ENCODE peak calls at places on chromosome 13, in six cellular contexts. One of them, this sample, is unnamed.

GRCh38 chr13:102799544-102800144 is 725 bp downstream of the BIVM start:
- DNase-seq in HCT116: no peak
- DNase-seq in GM12878: no peak
- DNase-seq in endothelial cell of umbilical vein: no peak
- DNase-seq in H1: no peak
- DNase-seq in A549: peak; percentile 25
- DNase-seq in this sample: no peak

GRCh38 chr13:59906413-59907027 is 257.2 kb downstream of the DIAPH3 start:
- DNase-seq in HCT116: peak; percentile 4
- DNase-seq in GM12878: no peak
- DNase-seq in endothelial cell of umbilical vein: peak; percentile 47
- DNase-seq in A549: peak; percentile 9
- DNase-seq in H1: no peak
- DNase-seq in this sample: peak; percentile 33

GRCh38 chr13:37097008-37097579 is 8.4 kb downstream of the CSNK1A1L start:
- DNase-seq in endothelial cell of umbilical vein: no peak
- DNase-seq in A549: no peak
- DNase-seq in GM12878: no peak
- DNase-seq in HCT116: no peak
- DNase-seq in H1: no peak
- DNase-seq in this sample: no peak

GRCh38 chr13:35789335-35790166 is 313.1 kb upstream of the MAB21L1 start:
- DNase-seq in GM12878: no peak
- DNase-seq in A549: peak; percentile 34
- DNase-seq in H1: no peak
- DNase-seq in HCT116: peak; percentile 7
- DNase-seq in endothelial cell of umbilical vein: peak; percentile 48
- DNase-seq in this sample: peak; percentile 51

GRCh38 chr13:39527961-39528720 is 74.9 kb downstream of the LHFPL6 start:
- DNase-seq in HCT116: peak; percentile 18
- DNase-seq in endothelial cell of umbilical vein: peak; percentile 80
- DNase-seq in GM12878: no peak
- DNase-seq in H1: no peak
- DNase-seq in A549: peak; percentile 65
- DNase-seq in this sample: no peak

GRCh38 chr13:76622336-76623045 is 263.7 kb downstream of the KCTD12 start:
- DNase-seq in HCT116: no peak
- DNase-seq in H1: no peak
- DNase-seq in GM12878: no peak
- DNase-seq in endothelial cell of umbilical vein: peak; percentile 54
- DNase-seq in A549: no peak
- DNase-seq in this sample: no peak

GRCh38 chr13:41652735-41653361 is 195.5 kb downstream of the RGCC start:
- DNase-seq in H1: no peak
- DNase-seq in A549: peak; percentile 58
- DNase-seq in HCT116: peak; percentile 23
- DNase-seq in GM12878: no peak
- DNase-seq in endothelial cell of umbilical vein: peak; percentile 88
- DNase-seq in this sample: peak; percentile 65

GRCh38 chr13:95588721-95589120 is 36.2 kb downstream of the CLDN10 start:
- DNase-seq in A549: no peak
- DNase-seq in H1: no peak
- DNase-seq in HCT116: no peak
- DNase-seq in endothelial cell of umbilical vein: no peak
- DNase-seq in GM12878: no peak
- DNase-seq in this sample: peak; percentile 26

GRCh38 chr13:99086869-99087129 is 108.9 kb upstream of the DOCK9 start:
- DNase-seq in A549: no peak
- DNase-seq in endothelial cell of umbilical vein: peak; percentile 41
- DNase-seq in GM12878: no peak
- DNase-seq in H1: no peak
- DNase-seq in HCT116: no peak
- DNase-seq in this sample: no peak

GRCh38 chr13:75357576-75358295 is 124.2 kb downstream of the TBC1D4 start:
- DNase-seq in endothelial cell of umbilical vein: peak; percentile 78
- DNase-seq in HCT116: peak; percentile 72
- DNase-seq in GM12878: no peak
- DNase-seq in A549: peak; percentile 69
- DNase-seq in H1: peak; percentile 53
- DNase-seq in this sample: peak; percentile 64

GRCh38 chr13:106630650-106631049 is 62.7 kb upstream of the ARGLU1 start:
- DNase-seq in H1: no peak
- DNase-seq in endothelial cell of umbilical vein: no peak
- DNase-seq in HCT116: no peak
- DNase-seq in A549: no peak
- DNase-seq in GM12878: no peak
- DNase-seq in this sample: peak; percentile 13

GRCh38 chr13:66265446-66265845 is 964.7 kb downstream of the PCDH9 start:
- DNase-seq in A549: no peak
- DNase-seq in GM12878: no peak
- DNase-seq in H1: no peak
- DNase-seq in HCT116: no peak
- DNase-seq in endothelial cell of umbilical vein: no peak
- DNase-seq in this sample: no peak

GRCh38 chr13:51998723-51999471 is 12.4 kb downstream of the ATP7B start:
- DNase-seq in H1: no peak
- DNase-seq in HCT116: no peak
- DNase-seq in A549: no peak
- DNase-seq in endothelial cell of umbilical vein: no peak
- DNase-seq in GM12878: no peak
- DNase-seq in this sample: no peak
- TF ChIP-seq POLR2A in H1: no peak
- TF ChIP-seq POLR2A in HCT116: no peak
- TF ChIP-seq POLR2A in A549: no peak
- TF ChIP-seq POLR2A in endothelial cell of umbilical vein: no peak
- TF ChIP-seq POLR2A in GM12878: no peak
- TF ChIP-seq POLR2A in this sample: no peak

GRCh38 chr13:21347753-21348318 is 111.3 kb downstream of the ZDHHC20 start:
- DNase-seq in A549: no peak
- DNase-seq in GM12878: no peak
- DNase-seq in H1: no peak
- DNase-seq in endothelial cell of umbilical vein: no peak
- DNase-seq in HCT116: no peak
- DNase-seq in this sample: peak; percentile 21

GRCh38 chr13:21342699-21343442 is 116.2 kb downstream of the ZDHHC20 start:
- DNase-seq in GM12878: no peak
- DNase-seq in A549: no peak
- DNase-seq in endothelial cell of umbilical vein: no peak
- DNase-seq in HCT116: no peak
- DNase-seq in H1: no peak
- DNase-seq in this sample: no peak

GRCh38 chr13:21341637-21342422 is 117.3 kb downstream of the ZDHHC20 start:
- DNase-seq in H1: no peak
- DNase-seq in HCT116: no peak
- DNase-seq in A549: no peak
- DNase-seq in GM12878: no peak
- DNase-seq in endothelial cell of umbilical vein: no peak
- DNase-seq in this sample: no peak

GRCh38 chr13:21343659-21344058 is 115.4 kb downstream of the ZDHHC20 start:
- DNase-seq in GM12878: no peak
- DNase-seq in HCT116: no peak
- DNase-seq in A549: no peak
- DNase-seq in H1: no peak
- DNase-seq in endothelial cell of umbilical vein: no peak
- DNase-seq in this sample: peak; percentile 11

DNA sequence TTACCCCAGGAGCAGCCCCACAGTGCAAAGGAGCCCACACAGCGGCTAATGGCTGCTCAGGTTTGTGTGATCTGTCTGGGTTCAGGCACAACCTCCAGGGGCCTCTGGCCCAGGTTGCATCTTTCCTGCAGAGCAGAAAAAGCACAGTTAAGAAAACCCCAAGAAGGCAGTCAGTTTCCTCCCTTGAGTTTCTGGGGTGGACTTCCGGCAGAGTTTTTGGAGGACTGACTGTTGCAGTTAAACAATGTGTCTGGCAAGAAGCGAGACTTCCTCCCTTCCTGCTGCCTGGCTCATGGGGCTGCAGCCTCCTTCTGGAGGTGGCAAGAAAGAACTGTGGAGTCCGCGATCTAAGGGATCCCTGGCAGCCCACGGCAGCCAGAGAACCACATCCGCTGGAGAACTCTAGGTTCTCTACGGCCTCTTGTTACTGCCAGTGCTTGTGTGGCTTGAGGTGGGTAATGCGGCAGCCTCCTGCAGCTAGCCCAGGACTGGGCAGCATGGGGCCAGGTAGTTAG is 114.4 kb downstream of the ZDHHC20 start:
- DNase-seq in GM12878: no peak
- DNase-seq in HCT116: no peak
- DNase-seq in endothelial cell of umbilical vein: no peak
- DNase-seq in A549: no peak
- DNase-seq in H1: no peak
- DNase-seq in this sample: peak; percentile 72
- TF ChIP-seq MAX in GM12878: no peak
- TF ChIP-seq MAX in HCT116: no peak
- TF ChIP-seq MAX in endothelial cell of umbilical vein: no peak
- TF ChIP-seq MAX in A549: no peak
- TF ChIP-seq MAX in H1: no peak
- TF ChIP-seq MAX in this sample: no peak

DNA sequence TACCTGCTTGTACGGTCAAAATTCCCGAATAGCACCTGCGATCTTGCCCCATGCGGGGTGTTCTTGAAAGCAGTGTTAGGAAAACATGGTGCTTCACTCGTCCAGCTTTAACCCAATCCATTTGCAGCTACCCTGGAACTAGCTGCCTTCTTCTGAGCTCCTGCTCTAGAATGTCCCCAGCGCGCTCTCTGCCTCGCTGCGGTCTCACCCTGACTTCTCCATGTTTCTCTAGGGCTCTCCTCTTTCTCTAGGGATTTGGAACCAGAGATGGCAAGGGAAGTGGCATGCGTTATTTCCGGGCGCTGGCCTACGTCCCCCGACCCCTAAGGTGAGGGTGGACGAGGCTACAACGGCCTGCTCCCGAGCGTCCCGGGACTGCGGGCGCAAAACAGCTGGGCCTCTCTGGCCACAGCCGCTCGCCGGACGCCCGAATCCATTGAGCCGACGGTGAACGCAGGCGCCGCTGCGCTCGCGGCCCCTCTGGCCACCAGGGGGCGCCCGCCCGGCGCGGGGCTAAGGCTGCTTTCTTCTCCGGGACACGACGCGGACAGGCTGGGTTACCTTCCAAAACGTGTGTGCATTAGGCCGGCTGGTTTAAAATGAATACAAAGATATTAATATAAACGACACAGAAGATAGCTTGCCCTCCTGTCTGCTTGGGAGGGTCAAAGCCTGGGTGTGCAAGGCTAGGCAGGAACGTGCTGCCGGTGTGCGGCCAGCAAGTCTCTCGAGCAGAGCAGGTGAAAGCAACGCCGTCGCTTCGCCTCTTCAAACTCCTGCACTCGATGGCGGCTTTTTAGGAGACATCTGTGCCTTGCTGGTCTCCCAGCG is 1.8 kb upstream of the SPRY2 start:
- DNase-seq in HCT116: no peak
- DNase-seq in GM12878: no peak
- DNase-seq in endothelial cell of umbilical vein: peak; percentile 83
- DNase-seq in A549: peak; percentile 72
- DNase-seq in H1: peak; percentile 96
- DNase-seq in this sample: peak; percentile 88
- TF ChIP-seq POLR2A in HCT116: no peak
- TF ChIP-seq POLR2A in GM12878: no peak
- TF ChIP-seq POLR2A in endothelial cell of umbilical vein: no peak
- TF ChIP-seq POLR2A in A549: no peak
- TF ChIP-seq POLR2A in H1: no peak
- TF ChIP-seq POLR2A in this sample: peak; percentile 60

GRCh38 chr13:44385401-44385800 is 11.8 kb downstream of the SERP2 start:
- DNase-seq in GM12878: no peak
- DNase-seq in H1: no peak
- DNase-seq in HCT116: no peak
- DNase-seq in endothelial cell of umbilical vein: no peak
- DNase-seq in A549: no peak
- DNase-seq in this sample: no peak
- TF ChIP-seq MAX in GM12878: no peak
- TF ChIP-seq MAX in H1: no peak
- TF ChIP-seq MAX in HCT116: no peak
- TF ChIP-seq MAX in endothelial cell of umbilical vein: no peak
- TF ChIP-seq MAX in A549: no peak
- TF ChIP-seq MAX in this sample: no peak

DNA sequence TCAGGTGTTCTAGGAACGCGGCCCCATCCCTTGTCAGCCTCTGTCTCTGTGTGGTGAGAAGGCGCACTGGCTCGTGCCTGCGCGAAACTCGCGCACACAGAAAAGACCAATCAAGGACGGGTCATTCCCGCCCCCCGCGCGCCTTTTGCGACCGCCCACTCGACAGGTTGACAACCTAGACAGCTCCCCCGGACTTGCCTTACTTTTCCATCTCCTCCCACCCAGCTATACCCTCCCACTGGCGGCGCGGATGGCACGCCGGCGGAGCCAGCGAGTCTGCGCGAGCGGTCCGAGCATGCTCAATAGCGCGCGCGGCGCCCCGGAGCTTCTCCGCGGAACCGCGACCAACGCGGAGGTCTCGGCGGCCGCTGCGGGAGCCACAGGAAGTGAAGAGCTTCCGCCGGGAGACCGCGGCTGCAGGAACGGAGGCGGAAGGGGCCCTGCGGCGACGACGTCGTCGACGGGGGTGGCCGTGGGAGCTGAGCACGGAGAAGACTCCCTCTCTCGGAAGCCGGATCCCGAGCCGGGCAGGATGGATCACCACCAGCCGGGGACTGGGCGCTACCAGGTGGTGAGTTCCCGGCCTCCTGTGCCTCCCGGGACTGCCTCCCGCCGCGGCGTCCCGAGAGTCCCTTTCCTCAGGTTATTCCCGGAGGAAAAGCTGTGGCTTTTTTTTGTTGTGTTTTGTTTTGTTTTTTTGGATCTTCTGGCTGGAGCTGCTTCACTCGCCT is at the start of gene NDFIP2:
- DNase-seq in A549: peak; percentile 83
- DNase-seq in H1: peak; percentile 88
- DNase-seq in GM12878: peak; percentile 58
- DNase-seq in HCT116: peak; percentile 90
- DNase-seq in endothelial cell of umbilical vein: peak; percentile 85
- DNase-seq in this sample: peak; percentile 94
- TF ChIP-seq POLR2A in A549: peak; percentile 70
- TF ChIP-seq POLR2A in H1: no peak
- TF ChIP-seq POLR2A in GM12878: peak; percentile 82
- TF ChIP-seq POLR2A in HCT116: peak; percentile 64
- TF ChIP-seq POLR2A in endothelial cell of umbilical vein: peak; percentile 65
- TF ChIP-seq POLR2A in this sample: peak; percentile 58

This sample was measured in NB4.